ENCODE peak calls at places on chromosomes 6 and 20, in seven cellular contexts. One of them, this sample, is unnamed.

GRCh38 chr6:70985151-70985550 is 28.3 kb upstream of the B3GAT2 start:
- DNase-seq in heart right ventricle: no peak
- DNase-seq in vagina: no peak
- DNase-seq in fibroblast of mammary gland: no peak
- DNase-seq in lung: no peak
- DNase-seq in brain microvascular endothelial cell: no peak
- DNase-seq in HFFc6: no peak
- DNase-seq in this sample: no peak

GRCh38 chr20:20720158-20720557 is 7.7 kb upstream of the RALGAPA2 start:
- DNase-seq in brain microvascular endothelial cell: no peak
- DNase-seq in HFFc6: no peak
- DNase-seq in lung: no peak
- DNase-seq in fibroblast of mammary gland: no peak
- DNase-seq in vagina: no peak
- DNase-seq in heart right ventricle: no peak
- DNase-seq in this sample: no peak

GRCh38 chr6:46781478-46782378 is 11.5 kb upstream of the MEP1A start:
- DNase-seq in brain microvascular endothelial cell: peak
- DNase-seq in fibroblast of mammary gland: peak
- DNase-seq in vagina: no peak
- DNase-seq in lung: peak
- DNase-seq in HFFc6: peak
- DNase-seq in heart right ventricle: no peak
- DNase-seq in this sample: peak

GRCh38 chr6:22173311-22173710 is 123.5 kb downstream of the PRL start:
- DNase-seq in vagina: no peak
- DNase-seq in heart right ventricle: no peak
- DNase-seq in fibroblast of mammary gland: no peak
- DNase-seq in HFFc6: no peak
- DNase-seq in brain microvascular endothelial cell: no peak
- DNase-seq in lung: no peak
- DNase-seq in this sample: no peak

GRCh38 chr6:53273356-53273755 is 75.4 kb downstream of the ELOVL5 start:
- DNase-seq in vagina: no peak
- DNase-seq in lung: no peak
- DNase-seq in HFFc6: no peak
- DNase-seq in heart right ventricle: no peak
- DNase-seq in fibroblast of mammary gland: no peak
- DNase-seq in brain microvascular endothelial cell: no peak
- DNase-seq in this sample: no peak

GRCh38 chr6:110813813-110814487 is 1.3 kb downstream of the CDK19 start:
- DNase-seq in HFFc6: no peak
- DNase-seq in vagina: no peak
- DNase-seq in lung: no peak
- DNase-seq in fibroblast of mammary gland: peak
- DNase-seq in brain microvascular endothelial cell: no peak
- DNase-seq in heart right ventricle: no peak
- DNase-seq in this sample: no peak

GRCh38 chr6:158801655-158802294 is 17.4 kb downstream of the EZR start:
- DNase-seq in HFFc6: no peak
- DNase-seq in vagina: no peak
- DNase-seq in brain microvascular endothelial cell: no peak
- DNase-seq in lung: no peak
- DNase-seq in heart right ventricle: peak
- DNase-seq in fibroblast of mammary gland: no peak
- DNase-seq in this sample: no peak

GRCh38 chr20:3258429-3258828 is 19.4 kb upstream of the SLC4A11 start:
- DNase-seq in heart right ventricle: no peak
- DNase-seq in vagina: no peak
- DNase-seq in brain microvascular endothelial cell: no peak
- DNase-seq in fibroblast of mammary gland: no peak
- DNase-seq in lung: no peak
- DNase-seq in HFFc6: no peak
- DNase-seq in this sample: no peak

GRCh38 chr6:110039996-110040383 is 61.9 kb downstream of the GPR6 start:
- DNase-seq in vagina: peak
- DNase-seq in HFFc6: peak
- DNase-seq in fibroblast of mammary gland: peak
- DNase-seq in heart right ventricle: no peak
- DNase-seq in brain microvascular endothelial cell: peak
- DNase-seq in lung: peak
- DNase-seq in this sample: peak

GRCh38 chr6:13495818-13496217 is 8.4 kb upstream of the GFOD1 start:
- DNase-seq in fibroblast of mammary gland: no peak
- DNase-seq in heart right ventricle: no peak
- DNase-seq in brain microvascular endothelial cell: no peak
- DNase-seq in HFFc6: no peak
- DNase-seq in lung: no peak
- DNase-seq in vagina: no peak
- DNase-seq in this sample: no peak

GRCh38 chr6:136169356-136169755 is 80.8 kb downstream of the MTFR2 start:
- DNase-seq in lung: no peak
- DNase-seq in vagina: no peak
- DNase-seq in heart right ventricle: no peak
- DNase-seq in fibroblast of mammary gland: no peak
- DNase-seq in HFFc6: no peak
- DNase-seq in brain microvascular endothelial cell: no peak
- DNase-seq in this sample: no peak

GRCh38 chr20:9838378-9839295 is at the start of gene PAK5:
- DNase-seq in heart right ventricle: no peak
- DNase-seq in fibroblast of mammary gland: peak
- DNase-seq in brain microvascular endothelial cell: peak
- DNase-seq in vagina: no peak
- DNase-seq in HFFc6: no peak
- DNase-seq in lung: peak
- DNase-seq in this sample: peak

GRCh38 chr6:82711992-82712788 is 348.6 kb downstream of the TPBG start:
- DNase-seq in vagina: no peak
- DNase-seq in fibroblast of mammary gland: peak
- DNase-seq in HFFc6: peak
- DNase-seq in lung: no peak
- DNase-seq in brain microvascular endothelial cell: no peak
- DNase-seq in heart right ventricle: no peak
- DNase-seq in this sample: no peak

GRCh38 chr6:148999921-149000589 is 253.2 kb downstream of the UST start:
- DNase-seq in lung: peak
- DNase-seq in fibroblast of mammary gland: peak
- DNase-seq in heart right ventricle: peak
- DNase-seq in brain microvascular endothelial cell: peak
- DNase-seq in vagina: no peak
- DNase-seq in HFFc6: peak
- DNase-seq in this sample: peak

GRCh38 chr6:1610497-1611321 is 994 bp downstream of the FOXC1 start:
- DNase-seq in heart right ventricle: peak
- DNase-seq in fibroblast of mammary gland: no peak
- DNase-seq in vagina: no peak
- DNase-seq in lung: no peak
- DNase-seq in HFFc6: peak
- DNase-seq in brain microvascular endothelial cell: no peak
- DNase-seq in this sample: peak

DNA sequence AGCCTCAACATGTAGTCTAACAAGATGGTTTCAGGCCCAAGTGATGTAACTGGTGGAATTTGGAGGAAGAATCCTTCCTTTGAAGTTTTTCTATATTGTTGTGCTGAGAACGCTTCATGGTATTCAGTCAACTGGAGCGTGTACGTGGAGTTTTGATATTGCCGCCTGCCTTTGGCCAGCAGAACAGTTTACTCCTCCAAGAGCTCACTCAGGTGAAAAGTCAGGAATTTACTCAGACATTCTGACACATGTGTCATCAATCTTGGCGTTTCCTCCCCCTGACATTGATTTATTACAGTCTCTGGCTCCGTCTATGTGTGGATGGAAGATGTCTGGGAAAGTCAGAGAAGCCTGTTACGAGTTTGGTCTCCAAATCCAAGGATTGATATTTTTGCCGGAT is 19.0 kb upstream of the TGM2 start:
- DNase-seq in HFFc6: no peak
- DNase-seq in lung: no peak
- DNase-seq in heart right ventricle: no peak
- DNase-seq in brain microvascular endothelial cell: no peak
- DNase-seq in vagina: no peak
- DNase-seq in fibroblast of mammary gland: no peak
- DNase-seq in this sample: no peak
- TF ChIP-seq CTCF in HFFc6: no peak
- TF ChIP-seq CTCF in lung: no peak
- TF ChIP-seq CTCF in heart right ventricle: no peak
- TF ChIP-seq CTCF in brain microvascular endothelial cell: no peak
- TF ChIP-seq CTCF in vagina: no peak
- TF ChIP-seq CTCF in fibroblast of mammary gland: no peak
- TF ChIP-seq CTCF in this sample: no peak

DNA sequence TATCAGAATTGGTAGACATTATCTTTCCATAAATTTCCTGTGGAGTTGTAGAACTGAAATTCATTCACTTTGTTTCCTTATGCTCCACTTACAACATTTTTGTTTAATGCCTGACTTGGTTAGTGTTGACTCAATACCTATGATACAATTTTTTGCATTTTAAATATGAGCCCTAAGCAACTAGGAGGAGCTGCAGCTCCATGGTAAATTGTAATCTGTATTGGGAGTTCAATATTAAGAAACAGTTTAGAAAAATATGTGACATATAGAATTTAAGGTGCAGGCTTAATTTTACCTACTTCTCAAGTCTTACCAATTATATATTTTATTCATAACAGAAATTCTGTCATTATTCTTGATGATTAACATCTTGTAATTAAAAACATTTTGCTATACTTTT is 868.3 kb downstream of the EYS start:
- DNase-seq in fibroblast of mammary gland: no peak
- DNase-seq in vagina: no peak
- DNase-seq in heart right ventricle: no peak
- DNase-seq in lung: no peak
- DNase-seq in brain microvascular endothelial cell: no peak
- DNase-seq in HFFc6: no peak
- DNase-seq in this sample: no peak
- TF ChIP-seq CTCF in fibroblast of mammary gland: no peak
- TF ChIP-seq CTCF in vagina: no peak
- TF ChIP-seq CTCF in heart right ventricle: no peak
- TF ChIP-seq CTCF in lung: no peak
- TF ChIP-seq CTCF in brain microvascular endothelial cell: peak
- TF ChIP-seq CTCF in HFFc6: no peak
- TF ChIP-seq CTCF in this sample: no peak

DNA sequence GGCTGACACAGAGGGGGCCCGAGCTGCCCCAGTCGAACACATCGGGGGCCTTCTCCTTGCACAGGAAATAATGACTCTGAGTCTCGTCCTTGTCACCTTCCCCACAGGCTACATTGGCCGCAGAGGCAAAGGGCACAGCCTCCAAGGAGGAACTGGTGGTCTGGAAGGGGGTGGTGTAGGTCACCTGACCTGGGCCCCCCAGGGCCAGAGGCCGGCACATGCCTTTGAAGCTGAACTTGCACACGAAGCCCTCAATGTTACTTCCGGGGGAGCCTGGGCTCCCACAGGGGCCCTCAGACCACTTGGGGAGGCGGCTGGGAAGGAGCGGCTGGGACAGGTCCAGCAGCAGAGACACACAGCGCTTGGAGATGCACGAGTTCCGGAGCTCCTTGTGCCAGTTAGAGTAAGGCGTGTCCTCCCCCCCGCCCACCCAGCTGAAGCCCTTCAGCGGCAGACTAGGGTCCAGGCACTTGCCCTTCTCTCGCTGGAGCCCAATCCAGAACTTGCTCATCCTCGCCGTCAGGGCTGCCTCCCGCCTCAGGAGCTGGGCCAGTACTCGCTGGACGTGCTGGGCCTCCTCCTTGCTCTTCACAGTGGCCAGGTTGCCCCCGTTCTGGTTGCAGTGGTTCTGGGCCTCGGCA is 589 bp downstream of the CD93 start:
- DNase-seq in HFFc6: no peak
- DNase-seq in lung: no peak
- DNase-seq in brain microvascular endothelial cell: no peak
- DNase-seq in heart right ventricle: peak
- DNase-seq in vagina: no peak
- DNase-seq in fibroblast of mammary gland: no peak
- DNase-seq in this sample: no peak
- TF ChIP-seq CTCF in HFFc6: no peak
- TF ChIP-seq CTCF in lung: no peak
- TF ChIP-seq CTCF in brain microvascular endothelial cell: no peak
- TF ChIP-seq CTCF in heart right ventricle: no peak
- TF ChIP-seq CTCF in vagina: no peak
- TF ChIP-seq CTCF in fibroblast of mammary gland: no peak
- TF ChIP-seq CTCF in this sample: no peak

GRCh38 chr6:44101832-44102231 is 25.4 kb downstream of the MRPL14 start:
- DNase-seq in brain microvascular endothelial cell: no peak
- DNase-seq in fibroblast of mammary gland: no peak
- DNase-seq in lung: no peak
- DNase-seq in heart right ventricle: no peak
- DNase-seq in HFFc6: no peak
- DNase-seq in vagina: no peak
- DNase-seq in this sample: no peak

GRCh38 chr6:44099192-44099591 is 28.1 kb downstream of the MRPL14 start:
- DNase-seq in lung: no peak
- DNase-seq in fibroblast of mammary gland: no peak
- DNase-seq in brain microvascular endothelial cell: no peak
- DNase-seq in HFFc6: no peak
- DNase-seq in heart right ventricle: no peak
- DNase-seq in vagina: no peak
- DNase-seq in this sample: no peak

GRCh38 chr6:44102527-44102926 is 24.7 kb downstream of the MRPL14 start:
- DNase-seq in heart right ventricle: no peak
- DNase-seq in brain microvascular endothelial cell: no peak
- DNase-seq in lung: no peak
- DNase-seq in fibroblast of mammary gland: no peak
- DNase-seq in vagina: no peak
- DNase-seq in HFFc6: no peak
- DNase-seq in this sample: no peak

GRCh38 chr6:44097782-44098317 is 29.4 kb downstream of the MRPL14 start:
- DNase-seq in brain microvascular endothelial cell: no peak
- DNase-seq in fibroblast of mammary gland: no peak
- DNase-seq in heart right ventricle: no peak
- DNase-seq in lung: no peak
- DNase-seq in HFFc6: no peak
- DNase-seq in vagina: no peak
- DNase-seq in this sample: no peak

GRCh38 chr6:44100088-44100550 is 27.1 kb downstream of the MRPL14 start:
- DNase-seq in lung: no peak
- DNase-seq in HFFc6: peak
- DNase-seq in fibroblast of mammary gland: peak
- DNase-seq in vagina: no peak
- DNase-seq in brain microvascular endothelial cell: peak
- DNase-seq in heart right ventricle: no peak
- DNase-seq in this sample: peak
- TF ChIP-seq CTCF in lung: no peak
- TF ChIP-seq CTCF in HFFc6: peak
- TF ChIP-seq CTCF in fibroblast of mammary gland: peak
- TF ChIP-seq CTCF in vagina: no peak
- TF ChIP-seq CTCF in brain microvascular endothelial cell: peak
- TF ChIP-seq CTCF in heart right ventricle: peak
- TF ChIP-seq CTCF in this sample: no peak

DNA sequence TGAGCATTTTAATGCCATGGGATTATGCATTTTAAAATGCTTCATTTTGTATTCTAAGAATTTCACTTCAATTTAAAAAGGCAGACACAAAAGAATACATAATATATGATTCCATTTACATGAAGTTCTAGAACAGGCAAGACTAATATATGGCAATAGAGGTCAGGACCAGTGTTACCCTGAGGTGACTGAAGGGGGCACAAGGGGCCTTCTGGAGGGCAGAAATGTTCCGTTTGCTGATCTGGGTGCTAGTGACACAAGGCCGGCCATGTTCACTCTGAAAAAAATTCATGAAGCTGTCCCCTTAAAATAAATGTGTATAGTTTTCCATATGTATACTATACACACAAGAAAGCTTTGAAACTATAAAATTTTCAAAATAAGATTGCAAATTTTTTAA is 28.5 kb downstream of the TASP1 start:
- DNase-seq in brain microvascular endothelial cell: no peak
- DNase-seq in lung: no peak
- DNase-seq in heart right ventricle: no peak
- DNase-seq in vagina: no peak
- DNase-seq in HFFc6: no peak
- DNase-seq in fibroblast of mammary gland: no peak
- DNase-seq in this sample: no peak
- TF ChIP-seq CTCF in brain microvascular endothelial cell: peak
- TF ChIP-seq CTCF in lung: no peak
- TF ChIP-seq CTCF in heart right ventricle: no peak
- TF ChIP-seq CTCF in vagina: no peak
- TF ChIP-seq CTCF in HFFc6: peak
- TF ChIP-seq CTCF in fibroblast of mammary gland: peak
- TF ChIP-seq CTCF in this sample: no peak